ENCODE peak calls at places on chromosomes 16 and 17, in ten cellular contexts. One of them, this sample, is unnamed.

GRCh38 chr16:78925071-78925714 is 675.3 kb downstream of the MAF start:
- DNase-seq in right lobe of liver: peak; percentile 55
- DNase-seq in mammary epithelial cell: no peak
- DNase-seq in left lung: no peak
- DNase-seq in lung: no peak
- DNase-seq in GM23338: peak; percentile 64
- DNase-seq in tibial artery: no peak
- DNase-seq in uterus: no peak
- DNase-seq in A549: peak; percentile 16
- DNase-seq in RWPE2: no peak
- DNase-seq in this sample: peak; percentile 38

GRCh38 chr16:14232106-14232890 is 161.2 kb downstream of the MRTFB start:
- DNase-seq in left lung: no peak
- DNase-seq in GM23338: no peak
- DNase-seq in right lobe of liver: no peak
- DNase-seq in uterus: no peak
- DNase-seq in RWPE2: no peak
- DNase-seq in tibial artery: no peak
- DNase-seq in mammary epithelial cell: no peak
- DNase-seq in lung: no peak
- DNase-seq in A549: no peak
- DNase-seq in this sample: no peak

GRCh38 chr16:50229149-50229726 is 37.1 kb upstream of the ADCY7 start:
- DNase-seq in uterus: no peak
- DNase-seq in GM23338: no peak
- DNase-seq in mammary epithelial cell: no peak
- DNase-seq in tibial artery: no peak
- DNase-seq in lung: no peak
- DNase-seq in A549: no peak
- DNase-seq in right lobe of liver: no peak
- DNase-seq in left lung: no peak
- DNase-seq in RWPE2: no peak
- DNase-seq in this sample: no peak

GRCh38 chr17:18031955-18032354 is 7.0 kb downstream of the ATPAF2 start:
- DNase-seq in RWPE2: no peak
- DNase-seq in tibial artery: no peak
- DNase-seq in right lobe of liver: no peak
- DNase-seq in GM23338: no peak
- DNase-seq in left lung: no peak
- DNase-seq in mammary epithelial cell: no peak
- DNase-seq in lung: no peak
- DNase-seq in A549: no peak
- DNase-seq in uterus: no peak
- DNase-seq in this sample: no peak

GRCh38 chr16:66135376-66135775 is 231.1 kb upstream of the CDH5 start:
- DNase-seq in mammary epithelial cell: no peak
- DNase-seq in tibial artery: peak; percentile 66
- DNase-seq in uterus: peak; percentile 33
- DNase-seq in left lung: no peak
- DNase-seq in A549: no peak
- DNase-seq in RWPE2: no peak
- DNase-seq in GM23338: no peak
- DNase-seq in right lobe of liver: no peak
- DNase-seq in lung: no peak
- DNase-seq in this sample: no peak

GRCh38 chr17:21272250-21272649 is 12.3 kb upstream of the MAP2K3 start:
- DNase-seq in lung: no peak
- DNase-seq in tibial artery: no peak
- DNase-seq in right lobe of liver: no peak
- DNase-seq in A549: no peak
- DNase-seq in RWPE2: no peak
- DNase-seq in uterus: no peak
- DNase-seq in GM23338: no peak
- DNase-seq in mammary epithelial cell: no peak
- DNase-seq in left lung: no peak
- DNase-seq in this sample: no peak

GRCh38 chr17:67717192-67717623 is 528 bp upstream of the NOL11 start:
- DNase-seq in lung: no peak
- DNase-seq in mammary epithelial cell: no peak
- DNase-seq in RWPE2: no peak
- DNase-seq in A549: no peak
- DNase-seq in right lobe of liver: no peak
- DNase-seq in tibial artery: no peak
- DNase-seq in left lung: no peak
- DNase-seq in uterus: no peak
- DNase-seq in GM23338: peak; percentile 7
- DNase-seq in this sample: peak; percentile 8

GRCh38 chr17:31273511-31273910 is 23.5 kb downstream of the OMG start:
- DNase-seq in tibial artery: no peak
- DNase-seq in GM23338: no peak
- DNase-seq in uterus: no peak
- DNase-seq in RWPE2: no peak
- DNase-seq in right lobe of liver: no peak
- DNase-seq in lung: no peak
- DNase-seq in A549: no peak
- DNase-seq in mammary epithelial cell: no peak
- DNase-seq in left lung: no peak
- DNase-seq in this sample: no peak

GRCh38 chr17:72603346-72604242 is 482.8 kb downstream of the SOX9 start:
- DNase-seq in uterus: no peak
- DNase-seq in A549: no peak
- DNase-seq in GM23338: no peak
- DNase-seq in lung: no peak
- DNase-seq in left lung: no peak
- DNase-seq in RWPE2: no peak
- DNase-seq in tibial artery: no peak
- DNase-seq in mammary epithelial cell: peak; percentile 87
- DNase-seq in right lobe of liver: no peak
- DNase-seq in this sample: no peak

GRCh38 chr17:81365601-81366585 is 29.4 kb upstream of the BAHCC1 start:
- DNase-seq in mammary epithelial cell: peak; percentile 93
- DNase-seq in lung: peak; percentile 89
- DNase-seq in RWPE2: peak; percentile 84
- DNase-seq in GM23338: no peak
- DNase-seq in left lung: peak; percentile 75
- DNase-seq in right lobe of liver: no peak
- DNase-seq in uterus: peak; percentile 79
- DNase-seq in tibial artery: peak; percentile 49
- DNase-seq in A549: no peak
- DNase-seq in this sample: no peak

GRCh38 chr16:19607610-19608280 is 52.2 kb downstream of the VPS35L start:
- DNase-seq in RWPE2: no peak
- DNase-seq in GM23338: no peak
- DNase-seq in lung: no peak
- DNase-seq in uterus: no peak
- DNase-seq in tibial artery: no peak
- DNase-seq in mammary epithelial cell: no peak
- DNase-seq in right lobe of liver: no peak
- DNase-seq in A549: no peak
- DNase-seq in left lung: no peak
- DNase-seq in this sample: no peak

GRCh38 chr16:19664166-19664565 is 53.9 kb downstream of the KNOP1 start:
- DNase-seq in right lobe of liver: no peak
- DNase-seq in tibial artery: no peak
- DNase-seq in A549: no peak
- DNase-seq in mammary epithelial cell: no peak
- DNase-seq in uterus: no peak
- DNase-seq in GM23338: no peak
- DNase-seq in lung: no peak
- DNase-seq in left lung: no peak
- DNase-seq in RWPE2: no peak
- DNase-seq in this sample: no peak

GRCh38 chr17:4599505-4600281 is 15.4 kb downstream of the SMTNL2 start:
- DNase-seq in RWPE2: no peak
- DNase-seq in tibial artery: no peak
- DNase-seq in lung: peak; percentile 50
- DNase-seq in mammary epithelial cell: no peak
- DNase-seq in GM23338: peak; percentile 74
- DNase-seq in uterus: peak; percentile 74
- DNase-seq in left lung: peak; percentile 68
- DNase-seq in right lobe of liver: no peak
- DNase-seq in A549: no peak
- DNase-seq in this sample: peak; percentile 92

GRCh38 chr16:53752566-53752965 is 48.6 kb downstream of the FTO start:
- DNase-seq in uterus: no peak
- DNase-seq in RWPE2: no peak
- DNase-seq in tibial artery: no peak
- DNase-seq in A549: no peak
- DNase-seq in mammary epithelial cell: no peak
- DNase-seq in left lung: no peak
- DNase-seq in lung: no peak
- DNase-seq in right lobe of liver: no peak
- DNase-seq in GM23338: no peak
- DNase-seq in this sample: no peak

GRCh38 chr16:56989988-56990387 is 631 bp downstream of the NLRC5 start:
- DNase-seq in tibial artery: no peak
- DNase-seq in GM23338: no peak
- DNase-seq in mammary epithelial cell: no peak
- DNase-seq in lung: no peak
- DNase-seq in left lung: no peak
- DNase-seq in RWPE2: no peak
- DNase-seq in uterus: no peak
- DNase-seq in A549: no peak
- DNase-seq in right lobe of liver: peak; percentile 24
- DNase-seq in this sample: peak; percentile 14
- H3K4me1 ChIP-seq in tibial artery: peaks cover 57% of the 10 kb centered on the region
- H3K4me1 ChIP-seq in GM23338: peaks cover 10% of the 10 kb centered on the region
- H3K4me1 ChIP-seq in mammary epithelial cell: peaks cover 24% of the 10 kb centered on the region
- H3K4me1 ChIP-seq in lung: peaks cover 4% of the 10 kb centered on the region
- H3K4me1 ChIP-seq in left lung: peaks cover 92% of the 10 kb centered on the region
- H3K4me1 ChIP-seq in RWPE2: peaks cover 11% of the 10 kb centered on the region
- H3K4me1 ChIP-seq in uterus: peaks cover 5% of the 10 kb centered on the region
- H3K4me1 ChIP-seq in A549: peaks cover 19% of the 10 kb centered on the region
- H3K4me1 ChIP-seq in right lobe of liver: no peaks in the 10 kb centered on the region
- H3K4me1 ChIP-seq in this sample: peaks cover 3% of the 10 kb centered on the region

GRCh38 chr16:1964046-1964505 is 550 bp downstream of the RPS2 start:
- DNase-seq in GM23338: no peak
- DNase-seq in right lobe of liver: no peak
- DNase-seq in tibial artery: no peak
- DNase-seq in left lung: no peak
- DNase-seq in mammary epithelial cell: peak; percentile 17
- DNase-seq in lung: no peak
- DNase-seq in RWPE2: peak; percentile 35
- DNase-seq in uterus: no peak
- DNase-seq in A549: no peak
- DNase-seq in this sample: peak; percentile 54
- TF ChIP-seq CTCF in GM23338: no peak
- TF ChIP-seq CTCF in right lobe of liver: peak; percentile 35
- TF ChIP-seq CTCF in tibial artery: no peak
- TF ChIP-seq CTCF in left lung: no peak
- TF ChIP-seq CTCF in mammary epithelial cell: no peak
- TF ChIP-seq CTCF in lung: no peak
- TF ChIP-seq CTCF in RWPE2: no peak
- TF ChIP-seq CTCF in uterus: no peak
- TF ChIP-seq CTCF in A549: no peak
- TF ChIP-seq CTCF in this sample: no peak

DNA sequence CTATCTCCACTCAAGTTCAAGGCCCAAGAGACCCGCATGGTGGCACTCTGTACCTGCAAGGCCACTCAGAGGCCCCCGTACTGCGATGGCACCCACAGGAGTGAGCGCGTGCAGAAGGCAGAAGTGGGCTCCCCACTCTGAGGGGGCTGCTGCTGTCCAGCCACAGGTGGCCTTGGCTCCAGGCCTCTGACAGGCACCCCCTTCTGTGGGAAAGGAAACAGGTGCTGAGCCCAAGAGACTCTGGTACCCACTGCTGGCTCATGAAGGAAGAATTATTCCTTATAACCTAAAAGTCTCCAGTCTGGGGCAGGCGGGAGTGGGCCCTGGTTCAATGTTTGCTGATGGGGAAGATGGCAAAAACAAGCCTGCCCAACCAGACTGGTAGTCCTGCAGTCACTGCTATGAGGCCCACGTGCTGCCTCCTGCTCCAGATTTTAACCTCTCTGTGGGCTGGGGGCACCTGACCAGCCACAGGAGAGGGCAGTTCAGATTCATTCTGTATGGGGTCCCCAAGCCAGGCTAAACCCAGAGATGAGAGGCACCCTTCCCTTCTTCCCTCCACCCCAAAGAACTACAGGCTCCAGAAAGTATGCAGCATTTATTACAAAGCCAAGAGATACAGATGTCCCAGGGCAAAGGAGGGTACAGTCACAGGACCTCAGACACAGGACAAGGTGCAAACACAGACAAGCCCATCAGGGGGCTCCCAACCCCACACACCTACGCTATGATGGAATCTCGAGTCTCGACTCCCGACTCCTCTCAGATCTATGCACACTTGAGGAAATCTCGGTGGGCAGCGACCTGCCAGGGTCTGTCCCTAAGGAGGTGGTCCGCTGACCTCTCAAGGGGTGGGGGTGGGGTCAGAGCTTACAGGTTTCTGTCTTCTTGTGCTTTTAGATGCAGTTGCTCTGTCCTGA is 3.4 kb downstream of the CISD3 start:
- DNase-seq in left lung: no peak
- DNase-seq in A549: peak; percentile 75
- DNase-seq in right lobe of liver: no peak
- DNase-seq in mammary epithelial cell: no peak
- DNase-seq in uterus: no peak
- DNase-seq in RWPE2: no peak
- DNase-seq in tibial artery: no peak
- DNase-seq in GM23338: peak; percentile 73
- DNase-seq in lung: no peak
- DNase-seq in this sample: peak; percentile 63
- H3K4me1 ChIP-seq in left lung: peaks cover 42% of the 10 kb centered on the region
- H3K4me1 ChIP-seq in A549: peaks cover 41% of the 10 kb centered on the region
- H3K4me1 ChIP-seq in right lobe of liver: peaks cover 23% of the 10 kb centered on the region
- H3K4me1 ChIP-seq in mammary epithelial cell: peaks cover 12% of the 10 kb centered on the region
- H3K4me1 ChIP-seq in uterus: no peaks in the 10 kb centered on the region
- H3K4me1 ChIP-seq in RWPE2: no peaks in the 10 kb centered on the region
- H3K4me1 ChIP-seq in tibial artery: peaks cover 50% of the 10 kb centered on the region
- H3K4me1 ChIP-seq in GM23338: peaks cover 22% of the 10 kb centered on the region
- H3K4me1 ChIP-seq in lung: no peaks in the 10 kb centered on the region
- H3K4me1 ChIP-seq in this sample: peaks cover 20% of the 10 kb centered on the region

DNA sequence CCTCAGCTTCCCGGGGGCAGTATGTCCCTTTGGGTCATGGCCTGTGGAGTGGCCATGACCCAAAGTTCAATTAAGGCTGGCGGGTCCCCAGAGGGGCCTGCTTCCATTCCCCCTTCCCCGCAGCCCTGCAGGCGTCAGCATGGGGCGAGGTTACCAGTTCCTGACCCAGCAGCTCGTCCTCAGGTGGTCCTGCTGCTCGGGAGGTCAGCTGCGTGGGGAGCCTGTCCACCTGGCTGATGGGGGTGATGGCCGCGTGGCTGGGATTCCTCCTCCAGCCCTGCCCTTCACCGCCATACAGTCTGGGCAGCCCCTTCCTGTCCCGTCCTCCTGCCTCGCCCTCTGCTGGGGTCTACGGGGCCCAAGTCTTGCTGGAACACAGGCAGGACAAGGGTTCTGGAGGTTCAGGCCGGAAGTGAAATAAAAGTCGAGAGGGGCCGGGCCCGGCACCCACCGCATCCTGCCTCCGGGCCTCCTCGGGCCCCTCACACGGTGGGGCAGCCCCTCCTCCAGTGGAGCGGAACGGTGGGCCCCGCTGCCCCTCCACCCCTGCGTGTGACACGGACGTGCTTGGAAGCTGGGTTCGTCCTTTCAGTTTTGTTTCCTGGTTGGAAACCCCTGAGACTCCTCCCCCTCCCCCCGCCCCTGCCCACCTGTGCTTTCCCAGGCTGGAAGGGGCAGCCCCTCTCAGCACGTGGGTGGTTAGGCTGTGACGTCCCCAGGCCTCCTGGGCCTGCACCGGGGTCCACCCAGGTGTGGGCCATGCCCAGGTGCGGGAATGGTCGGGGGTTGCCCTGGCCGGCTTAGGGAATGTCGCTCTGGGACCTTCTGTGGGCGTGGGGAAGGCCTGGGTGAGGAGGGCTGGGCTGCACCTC is 6.8 kb downstream of the UBALD2 start:
- DNase-seq in left lung: no peak
- DNase-seq in RWPE2: no peak
- DNase-seq in A549: no peak
- DNase-seq in mammary epithelial cell: no peak
- DNase-seq in lung: no peak
- DNase-seq in right lobe of liver: peak; percentile 50
- DNase-seq in GM23338: peak; percentile 70
- DNase-seq in tibial artery: no peak
- DNase-seq in uterus: no peak
- DNase-seq in this sample: no peak
- TF ChIP-seq CTCF in left lung: no peak
- TF ChIP-seq CTCF in RWPE2: no peak
- TF ChIP-seq CTCF in A549: no peak
- TF ChIP-seq CTCF in mammary epithelial cell: no peak
- TF ChIP-seq CTCF in lung: no peak
- TF ChIP-seq CTCF in right lobe of liver: no peak
- TF ChIP-seq CTCF in GM23338: peak; percentile 28
- TF ChIP-seq CTCF in tibial artery: no peak
- TF ChIP-seq CTCF in uterus: no peak
- TF ChIP-seq CTCF in this sample: no peak

This sample was measured in Caco-2.